ENCODE peak calls at places on chromosomes 4 and X, in nine cellular contexts. One of them, this sample, is unnamed.

GRCh38 chr4:139919513-139919912 is 234.5 kb downstream of the MAML3 start:
- DNase-seq in tibial nerve: no peak
- DNase-seq in adrenal gland: peak; percentile 70
- DNase-seq in mesendoderm: peak; percentile 49
- DNase-seq in psoas muscle: no peak
- DNase-seq in tibial artery: no peak
- DNase-seq in effector memory CD4-positive, alpha-beta T cell: no peak
- DNase-seq in GM23338: no peak
- DNase-seq in HCT116: no peak
- DNase-seq in this sample: no peak

GRCh38 chr4:3225946-3226345 is 23.0 kb upstream of the MSANTD1 start:
- DNase-seq in HCT116: no peak
- DNase-seq in GM23338: no peak
- DNase-seq in tibial artery: no peak
- DNase-seq in mesendoderm: no peak
- DNase-seq in effector memory CD4-positive, alpha-beta T cell: no peak
- DNase-seq in tibial nerve: no peak
- DNase-seq in psoas muscle: peak; percentile 4
- DNase-seq in adrenal gland: no peak
- DNase-seq in this sample: no peak

GRCh38 chr4:93832097-93832496 is 3.5 kb downstream of the ATOH1 start:
- DNase-seq in tibial artery: no peak
- DNase-seq in HCT116: no peak
- DNase-seq in psoas muscle: no peak
- DNase-seq in effector memory CD4-positive, alpha-beta T cell: no peak
- DNase-seq in GM23338: peak; percentile 69
- DNase-seq in mesendoderm: peak; percentile 36
- DNase-seq in adrenal gland: no peak
- DNase-seq in tibial nerve: no peak
- DNase-seq in this sample: no peak

GRCh38 chr4:110087116-110087708 is 111.2 kb downstream of the ELOVL6 start:
- DNase-seq in tibial nerve: no peak
- DNase-seq in effector memory CD4-positive, alpha-beta T cell: no peak
- DNase-seq in HCT116: peak; percentile 51
- DNase-seq in mesendoderm: no peak
- DNase-seq in GM23338: no peak
- DNase-seq in tibial artery: no peak
- DNase-seq in psoas muscle: no peak
- DNase-seq in adrenal gland: no peak
- DNase-seq in this sample: no peak

GRCh38 chrX:46588263-46588662 is 14.7 kb downstream of the CHST7 start:
- DNase-seq in effector memory CD4-positive, alpha-beta T cell: no peak
- DNase-seq in tibial nerve: peak; percentile 25
- DNase-seq in psoas muscle: peak; percentile 49
- DNase-seq in mesendoderm: peak; percentile 52
- DNase-seq in tibial artery: peak; percentile 67
- DNase-seq in HCT116: no peak
- DNase-seq in adrenal gland: peak; percentile 66
- DNase-seq in GM23338: peak; percentile 68
- DNase-seq in this sample: no peak

GRCh38 chr4:142416711-142417275 is 429.3 kb downstream of the INPP4B start:
- DNase-seq in psoas muscle: no peak
- DNase-seq in effector memory CD4-positive, alpha-beta T cell: no peak
- DNase-seq in mesendoderm: no peak
- DNase-seq in adrenal gland: no peak
- DNase-seq in GM23338: no peak
- DNase-seq in tibial nerve: no peak
- DNase-seq in tibial artery: no peak
- DNase-seq in HCT116: no peak
- DNase-seq in this sample: no peak

GRCh38 chr4:106584590-106584989 is 216.0 kb upstream of the GIMD1 start:
- DNase-seq in effector memory CD4-positive, alpha-beta T cell: no peak
- DNase-seq in tibial artery: no peak
- DNase-seq in psoas muscle: no peak
- DNase-seq in mesendoderm: no peak
- DNase-seq in adrenal gland: no peak
- DNase-seq in HCT116: no peak
- DNase-seq in tibial nerve: no peak
- DNase-seq in GM23338: no peak
- DNase-seq in this sample: no peak

GRCh38 chrX:49155243-49155899 is 7.2 kb upstream of the MAGIX start:
- DNase-seq in effector memory CD4-positive, alpha-beta T cell: no peak
- DNase-seq in GM23338: peak; percentile 92
- DNase-seq in adrenal gland: peak; percentile 67
- DNase-seq in tibial nerve: no peak
- DNase-seq in mesendoderm: peak; percentile 87
- DNase-seq in psoas muscle: no peak
- DNase-seq in tibial artery: peak; percentile 38
- DNase-seq in HCT116: peak; percentile 62
- DNase-seq in this sample: no peak

GRCh38 chr4:143773998-143774898 is 73.8 kb upstream of the FREM3 start:
- DNase-seq in mesendoderm: peak; percentile 86
- DNase-seq in adrenal gland: peak; percentile 83
- DNase-seq in psoas muscle: no peak
- DNase-seq in tibial nerve: no peak
- DNase-seq in effector memory CD4-positive, alpha-beta T cell: no peak
- DNase-seq in tibial artery: peak; percentile 27
- DNase-seq in HCT116: peak; percentile 58
- DNase-seq in GM23338: peak; percentile 86
- DNase-seq in this sample: peak; percentile 15

GRCh38 chrX:107625776-107626175 is 2.5 kb upstream of the PRPS1 start:
- DNase-seq in HCT116: no peak
- DNase-seq in effector memory CD4-positive, alpha-beta T cell: no peak
- DNase-seq in adrenal gland: no peak
- DNase-seq in GM23338: no peak
- DNase-seq in mesendoderm: no peak
- DNase-seq in tibial nerve: no peak
- DNase-seq in psoas muscle: no peak
- DNase-seq in tibial artery: no peak
- DNase-seq in this sample: no peak

GRCh38 chr4:89023140-89023539 is 33.8 kb downstream of the FAM13A start:
- DNase-seq in HCT116: no peak
- DNase-seq in effector memory CD4-positive, alpha-beta T cell: no peak
- DNase-seq in psoas muscle: no peak
- DNase-seq in adrenal gland: no peak
- DNase-seq in tibial artery: no peak
- DNase-seq in GM23338: no peak
- DNase-seq in tibial nerve: no peak
- DNase-seq in mesendoderm: no peak
- DNase-seq in this sample: no peak

GRCh38 chr4:6819295-6819694 is 36.8 kb downstream of the KIAA0232 start:
- DNase-seq in mesendoderm: no peak
- DNase-seq in tibial nerve: no peak
- DNase-seq in tibial artery: no peak
- DNase-seq in effector memory CD4-positive, alpha-beta T cell: no peak
- DNase-seq in HCT116: no peak
- DNase-seq in psoas muscle: no peak
- DNase-seq in adrenal gland: no peak
- DNase-seq in GM23338: no peak
- DNase-seq in this sample: no peak

GRCh38 chrX:107567370-107567769 is 60.9 kb upstream of the PRPS1 start:
- DNase-seq in adrenal gland: no peak
- DNase-seq in mesendoderm: no peak
- DNase-seq in GM23338: no peak
- DNase-seq in psoas muscle: no peak
- DNase-seq in tibial artery: no peak
- DNase-seq in tibial nerve: no peak
- DNase-seq in effector memory CD4-positive, alpha-beta T cell: no peak
- DNase-seq in HCT116: no peak
- DNase-seq in this sample: no peak

GRCh38 chrX:130204647-130205046 is 32.9 kb downstream of the RAB33A start:
- DNase-seq in mesendoderm: no peak
- DNase-seq in effector memory CD4-positive, alpha-beta T cell: no peak
- DNase-seq in adrenal gland: no peak
- DNase-seq in tibial nerve: no peak
- DNase-seq in tibial artery: no peak
- DNase-seq in HCT116: no peak
- DNase-seq in GM23338: no peak
- DNase-seq in psoas muscle: no peak
- DNase-seq in this sample: no peak
- H3K36me3 ChIP-seq in mesendoderm: no peaks in the 10 kb centered on the region
- H3K36me3 ChIP-seq in effector memory CD4-positive, alpha-beta T cell: no peaks in the 10 kb centered on the region
- H3K36me3 ChIP-seq in adrenal gland: no peaks in the 10 kb centered on the region
- H3K36me3 ChIP-seq in tibial nerve: no peaks in the 10 kb centered on the region
- H3K36me3 ChIP-seq in tibial artery: no peaks in the 10 kb centered on the region
- H3K36me3 ChIP-seq in HCT116: no peaks in the 10 kb centered on the region
- H3K36me3 ChIP-seq in GM23338: peaks cover 6% of the 10 kb centered on the region
- H3K36me3 ChIP-seq in psoas muscle: peaks cover 35% of the 10 kb centered on the region
- H3K36me3 ChIP-seq in this sample: no peaks in the 10 kb centered on the region

GRCh38 chrX:9880237-9880636 is 86.9 kb upstream of the CLDN34 start:
- DNase-seq in psoas muscle: no peak
- DNase-seq in effector memory CD4-positive, alpha-beta T cell: no peak
- DNase-seq in tibial artery: no peak
- DNase-seq in adrenal gland: no peak
- DNase-seq in HCT116: no peak
- DNase-seq in mesendoderm: no peak
- DNase-seq in GM23338: no peak
- DNase-seq in tibial nerve: no peak
- DNase-seq in this sample: no peak

GRCh38 chrX:9882669-9883446 is 84.3 kb upstream of the CLDN34 start:
- DNase-seq in effector memory CD4-positive, alpha-beta T cell: no peak
- DNase-seq in GM23338: no peak
- DNase-seq in mesendoderm: peak; percentile 53
- DNase-seq in HCT116: no peak
- DNase-seq in tibial nerve: no peak
- DNase-seq in tibial artery: no peak
- DNase-seq in psoas muscle: no peak
- DNase-seq in adrenal gland: no peak
- DNase-seq in this sample: no peak

GRCh38 chrX:9880912-9881311 is 86.2 kb upstream of the CLDN34 start:
- DNase-seq in adrenal gland: no peak
- DNase-seq in tibial nerve: no peak
- DNase-seq in HCT116: no peak
- DNase-seq in tibial artery: no peak
- DNase-seq in GM23338: no peak
- DNase-seq in effector memory CD4-positive, alpha-beta T cell: no peak
- DNase-seq in mesendoderm: no peak
- DNase-seq in psoas muscle: no peak
- DNase-seq in this sample: no peak

GRCh38 chrX:9885150-9885549 is 82.0 kb upstream of the CLDN34 start:
- DNase-seq in effector memory CD4-positive, alpha-beta T cell: no peak
- DNase-seq in HCT116: peak; percentile 16
- DNase-seq in psoas muscle: peak; percentile 34
- DNase-seq in tibial nerve: no peak
- DNase-seq in tibial artery: peak; percentile 29
- DNase-seq in adrenal gland: peak; percentile 84
- DNase-seq in GM23338: peak; percentile 75
- DNase-seq in mesendoderm: peak; percentile 73
- DNase-seq in this sample: peak; percentile 49

DNA sequence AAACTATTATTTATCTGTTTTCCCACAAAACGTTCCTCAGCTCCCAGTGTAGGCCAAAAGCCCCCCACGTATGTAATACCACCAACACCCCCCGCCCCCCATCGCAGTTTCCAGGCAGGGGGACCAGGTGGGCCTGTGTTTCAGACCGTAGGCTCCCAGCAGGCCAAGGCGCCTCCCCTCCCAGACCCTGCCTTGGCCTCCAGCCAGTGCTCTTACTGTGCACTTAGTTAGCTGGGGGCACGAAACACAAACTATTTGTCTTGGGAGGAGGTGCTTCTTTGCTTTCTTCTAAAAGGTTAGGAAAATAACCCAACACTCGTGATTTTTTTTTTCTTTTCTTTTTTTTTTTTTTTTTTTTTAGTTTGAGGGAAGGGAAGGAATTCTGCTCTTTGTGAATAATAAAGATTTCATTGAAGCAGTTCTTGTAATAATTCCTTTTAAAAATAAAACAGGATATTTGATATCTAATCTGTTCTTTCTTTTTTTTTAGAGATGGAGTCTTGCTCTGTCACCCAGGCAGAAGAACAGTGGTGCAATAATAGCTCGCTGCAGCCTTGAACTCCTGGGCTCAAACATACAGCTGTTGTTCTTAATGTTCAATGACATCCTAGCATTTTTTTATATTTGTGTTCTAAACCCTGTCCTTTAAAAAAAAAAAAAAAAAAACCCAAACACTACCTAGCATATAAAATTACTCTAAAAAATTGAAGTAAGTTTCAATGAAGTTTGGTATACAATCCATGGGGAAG is 83.0 kb upstream of the CLDN34 start:
- DNase-seq in tibial nerve: no peak
- DNase-seq in psoas muscle: no peak
- DNase-seq in mesendoderm: no peak
- DNase-seq in adrenal gland: peak; percentile 67
- DNase-seq in effector memory CD4-positive, alpha-beta T cell: no peak
- DNase-seq in tibial artery: no peak
- DNase-seq in HCT116: no peak
- DNase-seq in GM23338: no peak
- DNase-seq in this sample: no peak
- H3K27ac ChIP-seq in tibial nerve: no peak overlapping the region
- H3K27ac ChIP-seq in psoas muscle: no peak overlapping the region
- H3K27ac ChIP-seq in mesendoderm: no peak overlapping the region
- H3K27ac ChIP-seq in adrenal gland: no peak overlapping the region
- H3K27ac ChIP-seq in effector memory CD4-positive, alpha-beta T cell: no peak overlapping the region
- H3K27ac ChIP-seq in tibial artery: no peak overlapping the region
- H3K27ac ChIP-seq in HCT116: no peak overlapping the region
- H3K27ac ChIP-seq in GM23338: no peak overlapping the region
- H3K27ac ChIP-seq in this sample: no peak overlapping the region

DNA sequence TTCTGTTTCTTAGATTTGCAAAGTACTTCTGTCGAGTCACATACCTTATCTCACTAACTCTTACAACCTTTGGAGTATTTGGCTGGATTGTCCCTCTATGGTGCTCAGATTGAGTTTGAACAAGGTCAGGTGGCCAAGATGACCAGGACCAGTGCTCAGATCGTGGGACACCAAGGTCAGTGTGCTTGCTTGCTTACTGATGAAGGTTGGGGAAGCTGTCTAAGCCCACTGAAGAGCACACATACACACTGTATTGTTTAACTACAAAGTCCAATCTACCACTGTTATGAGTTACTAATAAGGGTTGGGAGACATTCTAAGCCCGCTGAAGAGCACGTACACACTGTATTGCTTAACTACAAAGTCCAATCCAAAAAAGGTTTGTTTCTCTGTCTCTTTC is 53.7 kb downstream of the TAB3 start:
- DNase-seq in tibial nerve: no peak
- DNase-seq in effector memory CD4-positive, alpha-beta T cell: no peak
- DNase-seq in HCT116: no peak
- DNase-seq in psoas muscle: no peak
- DNase-seq in tibial artery: no peak
- DNase-seq in adrenal gland: no peak
- DNase-seq in mesendoderm: no peak
- DNase-seq in GM23338: no peak
- DNase-seq in this sample: no peak
- H3K36me3 ChIP-seq in tibial nerve: no peaks in the 10 kb centered on the region
- H3K36me3 ChIP-seq in effector memory CD4-positive, alpha-beta T cell: no peaks in the 10 kb centered on the region
- H3K36me3 ChIP-seq in HCT116: no peaks in the 10 kb centered on the region
- H3K36me3 ChIP-seq in psoas muscle: peaks cover 51% of the 10 kb centered on the region
- H3K36me3 ChIP-seq in tibial artery: peaks cover 8% of the 10 kb centered on the region
- H3K36me3 ChIP-seq in adrenal gland: no peaks in the 10 kb centered on the region
- H3K36me3 ChIP-seq in mesendoderm: no peaks in the 10 kb centered on the region
- H3K36me3 ChIP-seq in GM23338: no peaks in the 10 kb centered on the region
- H3K36me3 ChIP-seq in this sample: no peaks in the 10 kb centered on the region

GRCh38 chrX:155069414-155069813 is 1.5 kb downstream of the CMC4 start:
- DNase-seq in HCT116: no peak
- DNase-seq in GM23338: no peak
- DNase-seq in tibial nerve: no peak
- DNase-seq in mesendoderm: no peak
- DNase-seq in psoas muscle: no peak
- DNase-seq in tibial artery: no peak
- DNase-seq in adrenal gland: no peak
- DNase-seq in effector memory CD4-positive, alpha-beta T cell: no peak
- DNase-seq in this sample: no peak
- H3K27ac ChIP-seq in HCT116: no peak overlapping the region
- H3K27ac ChIP-seq in GM23338: no peak overlapping the region
- H3K27ac ChIP-seq in tibial nerve: no peak overlapping the region
- H3K27ac ChIP-seq in mesendoderm: no peak overlapping the region
- H3K27ac ChIP-seq in psoas muscle: no peak overlapping the region
- H3K27ac ChIP-seq in tibial artery: no peak overlapping the region
- H3K27ac ChIP-seq in adrenal gland: no peak overlapping the region
- H3K27ac ChIP-seq in effector memory CD4-positive, alpha-beta T cell: no peak overlapping the region
- H3K27ac ChIP-seq in this sample: no peak overlapping the region